ENCODE peak calls at places on chromosomes 4 and X, in six cellular contexts. M, Z, I, K, N and P are unnamed samples. For H3K4me1, the result is how much of the 10 kb centered on the place peaks cover.

GRCh38 chrX:10579018-10579752 is 41.2 kb downstream of the MID1 start:
- DNase-seq in I (no peak), N (no peak), K (no peak), M (peak), Z (no peak), P (no peak)

GRCh38 chr4:115213705-115214104 is 100.3 kb upstream of the NDST4 start:
- DNase-seq in I (no peak), N (no peak), K (no peak), M (no peak), Z (no peak), P (no peak)

GRCh38 chr4:23373269-23373668 is 516.6 kb downstream of the PPARGC1A start:
- DNase-seq in Z (peak), I (peak), N (no peak), M (no peak), K (no peak), P (peak)

GRCh38 chrX:135984220-135984619 is 1.0 kb upstream of the SLC9A6 start:
- DNase-seq in Z (no peak), I (no peak), N (no peak), K (no peak), M (no peak), P (no peak)

GRCh38 chr4:88900432-88900831 is 156.6 kb downstream of the FAM13A start:
- DNase-seq in N (no peak), M (no peak), Z (no peak), K (no peak), I (no peak), P (no peak)

GRCh38 chrX:72554448-72555140 is 18.0 kb downstream of the HDAC8 start:
- DNase-seq in K (no peak), N (no peak), I (no peak), Z (no peak), M (no peak), P (no peak)

GRCh38 chr4:41541697-41542096 is 3.7 kb downstream of the LIMCH1 start:
- DNase-seq in I (no peak), K (no peak), N (no peak), Z (peak), M (no peak), P (peak)

GRCh38 chrX:134416106-134416505 is 43.9 kb upstream of the HPRT1 start:
- DNase-seq in N (no peak), K (no peak), M (no peak), I (no peak), Z (no peak), P (no peak)

GRCh38 chr4:98706200-98706813 is 47.9 kb upstream of the TSPAN5 start:
- DNase-seq in I (no peak), N (no peak), M (no peak), K (peak), Z (no peak), P (no peak)

GRCh38 chrX:20477836-20478532 is 211.3 kb upstream of the RPS6KA3 start:
- DNase-seq in K (no peak), N (no peak), I (peak), M (no peak), Z (no peak), P (no peak)

DNA sequence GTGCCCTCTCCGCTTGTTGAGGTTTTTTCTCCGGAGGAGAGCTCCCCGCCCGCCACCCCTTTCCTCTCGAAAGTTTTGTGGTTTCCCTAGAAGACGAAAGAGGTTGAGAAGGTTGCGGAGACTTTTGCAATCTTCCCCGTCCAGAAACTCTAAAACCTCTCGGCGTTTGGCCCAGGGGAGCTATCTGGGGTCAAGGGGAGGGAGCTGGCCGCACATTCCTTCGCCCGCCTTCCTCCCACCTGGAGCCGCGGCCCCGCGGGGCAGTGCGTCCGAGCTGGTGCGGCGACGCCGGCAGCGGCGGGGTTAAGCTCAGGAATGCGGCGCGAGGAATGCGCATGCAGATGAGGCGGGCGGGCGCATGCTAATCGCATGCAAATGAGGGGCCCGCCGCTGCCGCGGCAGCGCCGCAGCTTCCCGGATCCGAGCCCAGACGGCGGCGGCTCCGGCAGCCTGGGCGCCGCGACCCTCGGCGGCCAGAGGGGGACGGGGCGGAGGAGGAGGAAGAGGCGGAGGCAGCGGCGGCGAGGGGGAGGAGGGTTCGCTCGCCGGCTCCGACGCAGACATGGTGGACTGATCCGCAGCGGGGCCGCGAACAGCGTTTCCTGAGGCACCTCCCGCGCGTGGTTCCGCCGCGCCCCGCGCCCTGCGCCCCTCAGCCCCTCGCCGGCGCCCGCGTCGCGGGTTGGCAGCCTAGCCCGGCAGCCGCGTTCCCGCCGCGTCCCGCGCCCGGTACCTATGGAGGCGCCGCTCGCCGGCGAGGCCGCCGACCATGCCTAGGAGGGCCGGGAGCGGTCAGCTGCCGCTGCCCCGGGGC is at the start of gene WWC2:
- DNase-seq in I (peak), Z (peak), M (peak), K (peak), N (peak), P (peak)
- H3K4me3 ChIP-seq in I (peak), Z (peak), M (peak), K (peak), N (peak), P (peak)

GRCh38 chrX:154485150-154486051 is 1.0 kb downstream of the UBL4A start:
- DNase-seq in N (peak), M (no peak), K (no peak), Z (no peak), I (no peak), P (no peak)
- H3K4me1 ChIP-seq in N (under half), M (under half), K (under half), Z (under half), I (under half), P (under half)

GRCh38 chrX:74535211-74535621 is 79.2 kb downstream of the RLIM start:
- DNase-seq in I (no peak), M (peak), N (no peak), K (no peak), Z (peak), P (no peak)
- H3K4me3 ChIP-seq in I (peak), M (peak), N (peak), K (peak), Z (peak), P (peak)

GRCh38 chr4:134601706-134602105 is 400.1 kb upstream of the PABPC4L start:
- DNase-seq in M (no peak), N (no peak), Z (no peak), K (no peak), I (no peak), P (no peak)
- H3K4me1 ChIP-seq in M (under half), N (under half), Z (under half), K (under half), I (under half), P (under half)